ENCODE peak calls at places on chromosomes 7 and 10, in five cellular contexts. A is Panc1, B is omental fat pad, H is heart left ventricle, K is HepG2. I is an unnamed sample.

GRCh38 chr7:140915948-140916555 is 8.7 kb downstream of the BRAF start:
- ATAC-seq in A (no peak), H (no peak), K (no peak), B (no peak), I (no peak)

GRCh38 chr10:52063159-52063558 is 250.9 kb upstream of the DKK1 start:
- ATAC-seq in K (no peak), B (no peak), A (no peak), H (no peak), I (no peak)

GRCh38 chr7:90298145-90299038 is 22.7 kb downstream of the FAM237B start:
- ATAC-seq in H (no peak), B (peak), K (peak), A (peak), I (peak)

GRCh38 chr10:114483575-114483974 is 79.3 kb upstream of the AFAP1L2 start:
- ATAC-seq in A (peak), K (no peak), B (no peak), H (peak), I (no peak)

GRCh38 chr7:4939971-4940720 is 18.8 kb downstream of the MMD2 start:
- ATAC-seq in H (no peak), A (no peak), K (no peak), B (no peak), I (no peak)

GRCh38 chr7:30548762-30549344 is 44.2 kb upstream of the GGCT start:
- ATAC-seq in A (peak), K (peak), H (peak), B (peak), I (peak)

GRCh38 chr10:16116404-16117304 is 256.3 kb upstream of the MINDY3 start:
- ATAC-seq in A (no peak), K (peak), B (no peak), H (no peak), I (no peak)

GRCh38 chr7:156638443-156639077 is 2.0 kb upstream of the RNF32 start:
- ATAC-seq in K (no peak), A (no peak), B (no peak), H (no peak), I (no peak)

GRCh38 chr7:27921081-27921836 is 181.3 kb downstream of the TAX1BP1 start:
- ATAC-seq in A (peak), K (peak), H (no peak), B (no peak), I (no peak)

GRCh38 chr10:72276013-72276387 is 2.3 kb downstream of the DDIT4 start:
- ATAC-seq in B (no peak), K (no peak), A (no peak), H (no peak), I (no peak)

GRCh38 chr7:117399820-117400422 is 27.4 kb downstream of the ASZ1 start:
- ATAC-seq in H (no peak), B (no peak), A (no peak), K (no peak), I (no peak)

GRCh38 chr7:28472332-28472731 is 60.0 kb downstream of the CREB5 start:
- ATAC-seq in B (no peak), H (no peak), A (peak), K (peak), I (no peak)

GRCh38 chr10:79084012-79084971 is 15.5 kb downstream of the ZMIZ1 start:
- ATAC-seq in B (peak), H (peak), K (peak), A (no peak), I (peak)

GRCh38 chr7:26165950-26166680 is 14.1 kb downstream of the NFE2L3 start:
- ATAC-seq in H (no peak), B (peak), K (no peak), A (peak), I (no peak)

GRCh38 chr10:122531935-122532334 is 28.6 kb upstream of the DMBT1 start:
- ATAC-seq in A (no peak), B (no peak), K (no peak), H (no peak), I (no peak)

GRCh38 chr7:43904533-43905208 is 1.7 kb downstream of the URGCP start:
- ATAC-seq in K (peak), B (no peak), H (no peak), A (no peak), I (no peak)

GRCh38 chr10:121774404-121774803 is 153.4 kb downstream of the ATE1 start:
- ATAC-seq in H (no peak), B (no peak), A (no peak), K (no peak), I (no peak)

GRCh38 chr10:69800109-69800508 is 1.6 kb upstream of the COL13A1 start:
- ATAC-seq in H (no peak), A (peak), B (no peak), K (peak), I (peak)

GRCh38 chr10:8043569-8044306 is 10.8 kb upstream of the GATA3 start:
- ATAC-seq in A (no peak), H (no peak), K (no peak), B (no peak), I (no peak)

GRCh38 chr7:39709768-39710291 is 86.5 kb downstream of the RALA start:
- ATAC-seq in B (peak), H (peak), A (no peak), K (peak), I (no peak)

GRCh38 chr10:7003821-7004220 is 407.0 kb downstream of the SFMBT2 start:
- ATAC-seq in B (no peak), H (no peak), K (no peak), A (no peak), I (no peak)

GRCh38 chr7:4792537-4793126 is 17.2 kb downstream of the AP5Z1 start:
- ATAC-seq in H (no peak), A (no peak), B (no peak), K (peak), I (peak)

GRCh38 chr10:24344279-24344678 is 135.3 kb downstream of the KIAA1217 start:
- ATAC-seq in K (no peak), B (no peak), A (no peak), H (no peak), I (no peak)

GRCh38 chr10:95392250-95392584 is 101.4 kb upstream of the PDLIM1 start:
- ATAC-seq in K (no peak), H (no peak), A (no peak), B (no peak), I (no peak)

GRCh38 chr10:95392711-95393164 is 101.9 kb upstream of the PDLIM1 start:
- ATAC-seq in A (no peak), B (no peak), H (no peak), K (no peak), I (no peak)

GRCh38 chr10:95391164-95391563 is 100.4 kb upstream of the PDLIM1 start:
- ATAC-seq in K (no peak), A (no peak), H (no peak), B (no peak), I (no peak)

GRCh38 chr10:95389982-95390381 is 99.2 kb upstream of the PDLIM1 start:
- ATAC-seq in A (no peak), K (no peak), B (no peak), H (no peak), I (no peak)

DNA sequence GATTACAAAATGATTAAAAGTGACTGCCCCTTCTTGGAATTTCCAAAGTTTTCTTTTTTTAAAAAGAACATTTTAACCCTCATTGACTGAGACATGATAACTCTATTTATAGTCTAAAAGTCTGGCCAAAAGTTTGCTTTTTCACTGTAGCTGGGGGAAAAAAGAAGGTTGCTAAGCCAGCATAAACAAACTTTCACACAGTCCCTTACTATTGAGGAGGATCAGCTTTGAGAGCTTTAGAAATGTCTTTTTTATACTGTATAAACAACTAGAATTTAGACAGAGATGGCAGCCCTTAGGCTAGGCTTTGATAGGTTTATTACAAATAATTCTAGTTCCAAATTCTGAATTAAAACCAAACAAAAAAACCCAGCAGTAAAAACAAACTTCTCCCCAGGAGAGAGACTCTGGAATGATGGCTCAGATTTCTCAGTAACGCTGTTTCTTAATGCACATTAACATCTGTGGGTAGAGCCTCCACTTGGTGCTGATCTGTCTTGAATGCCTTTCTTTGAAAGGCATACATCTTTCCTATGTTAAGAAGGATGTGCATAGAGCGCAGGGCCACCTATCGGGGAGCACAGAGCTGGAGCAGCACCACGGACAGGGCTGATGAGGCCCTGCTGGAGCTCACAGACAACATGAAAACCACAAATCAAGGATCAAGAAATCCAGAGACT is 100.9 kb upstream of the PDLIM1 start:
- ATAC-seq in K (no peak), B (no peak), H (no peak), A (no peak), I (no peak)
- TF ChIP-seq CTCF in K (no peak), B (no peak), H (no peak), A (no peak), I (no peak)

DNA sequence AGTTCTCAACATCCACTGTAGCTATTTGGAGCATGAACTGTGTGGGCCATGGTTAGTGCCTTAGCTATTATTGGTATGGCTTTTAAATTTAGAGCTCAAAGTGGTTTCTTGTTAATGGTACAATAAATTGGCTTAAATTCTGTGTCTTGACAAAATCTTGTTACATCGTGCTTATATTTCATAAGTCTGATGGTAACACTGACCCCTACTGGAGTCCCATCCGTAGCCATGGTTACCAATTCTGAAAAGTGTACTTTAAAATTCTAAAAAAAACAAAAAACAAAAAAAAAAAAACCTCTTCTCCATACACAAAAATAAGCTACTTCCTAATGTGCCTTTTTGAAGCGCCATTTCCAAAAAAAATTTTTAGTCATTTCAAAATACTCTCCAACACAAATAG is 6.4 kb upstream of the RPP30 start:
- ATAC-seq in B (no peak), A (no peak), H (no peak), K (no peak), I (no peak)
- TF ChIP-seq CTCF in B (no peak), A (peak), H (no peak), K (no peak), I (no peak)

GRCh38 chr7:75028299-75028698 is 45.3 kb downstream of the RCC1L start:
- ATAC-seq in K (no peak), B (no peak), A (no peak), H (no peak), I (no peak)

GRCh38 chr7:75033826-75034225 is 39.8 kb downstream of the RCC1L start:
- ATAC-seq in H (no peak), B (no peak), A (no peak), K (no peak), I (no peak)

GRCh38 chr7:75038508-75038907 is 35.1 kb downstream of the RCC1L start:
- ATAC-seq in B (no peak), H (no peak), K (peak), A (peak), I (no peak)

DNA sequence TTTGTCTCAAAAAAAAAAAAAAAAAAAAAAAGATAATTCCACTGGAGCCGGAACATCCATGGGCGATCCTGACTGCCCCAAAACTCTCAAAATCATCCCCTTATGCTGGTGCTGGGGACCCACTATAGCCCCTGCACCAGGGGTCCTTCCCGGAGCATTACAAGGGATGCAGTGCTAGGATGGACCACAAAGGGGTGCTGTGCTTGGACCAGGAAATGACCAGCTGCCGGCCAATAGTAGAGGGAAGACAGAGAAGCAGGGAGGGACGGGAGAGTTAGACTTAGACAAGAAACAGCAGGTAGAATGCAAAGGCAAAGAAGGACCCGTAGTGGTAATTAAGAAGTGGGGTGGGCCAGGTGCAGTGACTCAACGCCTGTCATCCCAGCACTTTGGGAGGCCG is 40.5 kb downstream of the RCC1L start:
- ATAC-seq in B (no peak), H (no peak), A (no peak), K (peak), I (no peak)
- TF ChIP-seq CTCF in B (no peak), H (no peak), A (no peak), K (peak), I (no peak)

DNA sequence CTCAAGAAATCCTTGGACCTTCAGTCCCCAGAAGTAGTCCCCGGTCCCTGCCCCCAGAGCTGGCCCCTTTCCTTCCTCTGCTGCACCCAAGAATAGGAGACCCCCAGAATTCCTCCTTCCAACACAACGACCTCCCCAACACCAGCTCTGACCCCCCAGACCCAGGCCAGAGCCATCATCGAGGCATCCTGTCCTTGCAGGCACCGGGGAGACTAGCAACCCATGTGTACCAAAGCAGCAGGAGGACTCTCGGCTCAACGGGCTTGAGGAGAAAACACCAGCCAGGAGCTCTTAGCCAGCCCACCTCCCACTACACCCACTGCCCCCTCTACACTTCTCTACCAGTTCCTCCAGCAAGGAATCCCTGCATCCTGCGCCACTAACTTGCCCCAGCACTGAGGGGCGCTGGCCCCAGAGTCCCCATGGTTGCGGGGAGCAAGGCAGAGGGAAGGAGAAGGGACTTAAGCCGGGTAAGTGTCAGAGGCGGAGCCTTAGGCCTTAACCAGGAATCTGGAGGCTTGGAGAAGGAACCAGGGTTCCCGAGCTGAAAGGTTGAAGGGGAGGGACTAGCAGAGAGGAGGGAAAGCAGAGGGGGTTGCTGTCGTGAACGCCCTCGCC is 3.9 kb downstream of the GRID1 start:
- ATAC-seq in A (no peak), H (no peak), K (no peak), B (no peak), I (no peak)
- TF ChIP-seq CTCF in A (no peak), H (no peak), K (no peak), B (no peak), I (no peak)

DNA sequence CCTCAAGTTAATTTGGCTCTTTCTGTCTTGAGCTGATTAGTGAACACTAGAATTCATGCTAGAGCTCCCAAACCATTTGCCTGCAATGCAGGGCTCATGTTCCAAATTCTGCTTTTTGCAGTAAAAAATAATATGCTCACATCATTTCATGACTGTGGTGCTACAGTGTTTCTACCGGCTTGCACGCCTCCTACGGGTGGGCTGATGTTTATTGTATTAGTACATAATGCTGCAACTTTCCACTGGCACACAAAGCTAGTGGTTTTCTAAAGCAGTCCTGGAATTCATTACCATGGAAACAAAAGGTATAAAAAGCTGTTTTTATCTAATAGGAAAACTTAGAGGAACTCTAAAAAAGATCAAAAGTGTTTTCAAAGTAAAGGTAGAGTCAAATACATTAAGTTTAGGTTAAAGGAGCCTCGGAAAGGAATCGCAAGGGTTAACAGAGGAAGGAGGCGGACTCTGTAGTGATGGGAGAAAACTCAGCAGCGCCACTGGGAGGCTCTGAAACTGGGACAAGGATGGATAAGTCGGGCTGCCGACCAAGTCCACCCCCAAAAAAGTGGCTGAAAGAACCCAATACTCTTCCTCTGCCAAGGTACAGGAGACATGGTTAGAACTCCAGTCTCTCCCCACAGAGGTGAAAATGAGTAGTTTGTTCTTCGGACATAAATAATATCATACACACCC is 25.9 kb downstream of the GRM8 start:
- ATAC-seq in A (no peak), K (no peak), H (no peak), B (no peak), I (no peak)
- TF ChIP-seq CTCF in A (no peak), K (no peak), H (no peak), B (no peak), I (no peak)

GRCh38 chr7:46695045-46695708 is 774.1 kb upstream of the IGFBP3 start:
- ATAC-seq in H (no peak), B (no peak), A (no peak), K (peak), I (no peak)
- TF ChIP-seq CTCF in H (no peak), B (no peak), A (peak), K (no peak), I (no peak)

GRCh38 chr7:116138202-116138801 is 72.0 kb upstream of the TES start:
- ATAC-seq in A (peak), H (peak), B (no peak), K (peak), I (peak)
- TF ChIP-seq CTCF in A (peak), H (peak), B (no peak), K (peak), I (peak)

I was measured in gastroesophageal sphincter.